ENCODE peak calls at places on chromosomes 3 and 15, in ten cellular contexts. T, E, F, R, Z, B, V, M, Y and W are unnamed samples.
A peak's percentile ranks its signal among the peaks of the same experiment; 100 is the strongest.

GRCh38 chr3:65714138-65714537 is 324.6 kb downstream of the MAGI1 start:
- DNase-seq in R (no peak), Z (peak; percentile 23), V (no peak), B (no peak), F (no peak), Y (peak; percentile 61), M (no peak), T (no peak), E (no peak), W (no peak)

GRCh38 chr3:141250828-141251227 is 19.2 kb downstream of the PXYLP1 start:
- DNase-seq in M (no peak), R (no peak), T (no peak), F (no peak), V (no peak), E (no peak), Z (no peak), B (no peak), Y (no peak), W (no peak)

GRCh38 chr3:4548356-4548755 is 55.2 kb downstream of the ITPR1 start:
- DNase-seq in V (no peak), T (no peak), E (no peak), B (no peak), Y (no peak), Z (no peak), F (no peak), M (no peak), R (no peak), W (no peak)

GRCh38 chr15:25687276-25687675 is 175.9 kb downstream of the ATP10A start:
- DNase-seq in B (no peak), V (no peak), F (no peak), R (no peak), Y (no peak), T (no peak), Z (no peak), E (no peak), M (no peak), W (no peak)

GRCh38 chr15:37764733-37765191 is 169.7 kb upstream of the TMCO5A start:
- DNase-seq in B (no peak), Y (peak; percentile 64), R (no peak), T (no peak), M (no peak), E (no peak), Z (peak; percentile 81), V (no peak), F (no peak), W (no peak)

GRCh38 chr15:72835289-72835890 is 51.8 kb upstream of the ADPGK start:
- DNase-seq in V (no peak), F (no peak), B (no peak), M (no peak), R (no peak), Y (peak; percentile 44), T (peak; percentile 24), E (peak; percentile 59), Z (peak; percentile 27), W (no peak)

GRCh38 chr3:4570840-4571621 is 77.9 kb downstream of the ITPR1 start:
- DNase-seq in B (no peak), R (no peak), T (no peak), E (no peak), M (no peak), V (peak; percentile 21), Y (no peak), Z (no peak), F (no peak), W (no peak)

GRCh38 chr3:136835079-136835816 is 16.3 kb downstream of the SLC35G2 start:
- DNase-seq in R (no peak), E (no peak), M (no peak), B (no peak), T (no peak), Y (no peak), Z (no peak), V (no peak), F (no peak), W (no peak)

GRCh38 chr15:65870889-65871533 is 1.7 kb downstream of the RAB11A start:
- DNase-seq in E (no peak), T (no peak), B (no peak), M (no peak), F (no peak), R (no peak), Z (peak; percentile 85), Y (peak; percentile 63), V (no peak), W (no peak)

GRCh38 chr15:59997070-59997701 is 6.9 kb upstream of the FOXB1 start:
- DNase-seq in M (no peak), V (peak; percentile 54), T (no peak), E (peak; percentile 94), F (no peak), Y (no peak), Z (no peak), R (no peak), B (no peak), W (no peak)

GRCh38 chr15:40746916-40747418 is 8.1 kb downstream of the RMDN3 start:
- DNase-seq in E (no peak), V (no peak), M (no peak), B (no peak), F (no peak), Z (peak; percentile 88), T (no peak), Y (no peak), R (no peak), W (no peak)

GRCh38 chr3:127538569-127538968 is 52.0 kb downstream of the TPRA1 start:
- DNase-seq in T (no peak), M (no peak), Z (no peak), E (no peak), B (no peak), Y (no peak), V (no peak), F (no peak), R (no peak), W (no peak)

GRCh38 chr3:24377218-24377993 is 117.2 kb downstream of the THRB start:
- DNase-seq in B (peak; percentile 23), V (no peak), F (no peak), Y (no peak), T (no peak), E (no peak), Z (peak; percentile 27), M (no peak), R (no peak), W (no peak)

GRCh38 chr3:13110678-13111116 is 37.5 kb upstream of the IQSEC1 start:
- DNase-seq in Y (peak; percentile 35), B (no peak), M (peak; percentile 62), E (no peak), F (peak; percentile 3), T (no peak), R (no peak), V (peak; percentile 76), Z (no peak), W (peak; percentile 40)

GRCh38 chr3:50639055-50639494 is 22.1 kb downstream of the MAPKAPK3 start:
- DNase-seq in Y (no peak), B (no peak), F (no peak), Z (peak; percentile 35), R (no peak), T (no peak), M (no peak), V (no peak), E (no peak), W (no peak)

GRCh38 chr15:90981681-90982080 is 12.7 kb downstream of the PRC1 start:
- DNase-seq in T (no peak), M (no peak), Z (no peak), F (no peak), E (no peak), R (no peak), Y (no peak), V (no peak), B (no peak), W (no peak)
- H3K36me3 ChIP-seq in T (peaks cover 16% of the 10 kb centered on the region), M (no peaks in the 10 kb centered on the region), Z (peaks cover 27% of the 10 kb centered on the region), F (no peaks in the 10 kb centered on the region), E (peaks cover 58% of the 10 kb centered on the region), R (peaks cover 27% of the 10 kb centered on the region), Y (no peaks in the 10 kb centered on the region), V (no peaks in the 10 kb centered on the region), B (no peaks in the 10 kb centered on the region), W (peaks cover 6% of the 10 kb centered on the region)

GRCh38 chr3:123147754-123148535 is 53.8 kb upstream of the SEC22A start:
- DNase-seq in F (no peak), E (no peak), V (no peak), Y (no peak), T (no peak), Z (no peak), M (no peak), R (no peak), B (no peak), W (peak; percentile 62)
- H3K36me3 ChIP-seq in F (no peaks in the 10 kb centered on the region), E (peaks cover 14% of the 10 kb centered on the region), V (peaks cover 7% of the 10 kb centered on the region), Y (no peaks in the 10 kb centered on the region), T (peaks cover 62% of the 10 kb centered on the region), Z (no peaks in the 10 kb centered on the region), M (no peaks in the 10 kb centered on the region), R (peaks cover 78% of the 10 kb centered on the region), B (no peaks in the 10 kb centered on the region), W (no peaks in the 10 kb centered on the region)

DNA sequence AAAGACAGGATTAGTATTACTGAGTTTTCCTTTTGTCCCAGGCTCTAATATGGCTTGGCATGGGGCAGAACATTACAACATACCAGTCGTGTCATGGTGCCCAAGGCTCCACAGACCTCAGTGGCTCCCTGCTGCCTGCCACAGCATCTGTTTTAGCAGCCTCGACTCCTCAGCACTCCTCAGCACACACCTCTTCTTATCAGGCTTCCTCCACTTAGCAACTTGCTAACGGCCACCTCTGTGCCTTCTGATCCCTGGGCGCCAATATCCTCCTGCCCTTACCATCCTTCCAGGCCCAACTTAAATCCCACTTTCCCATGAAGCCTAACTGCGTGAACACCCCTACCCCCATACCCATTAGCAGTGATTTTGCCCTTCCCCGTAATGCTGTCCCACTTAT is 6.2 kb upstream of the CAPN3 start:
- DNase-seq in B (no peak), E (no peak), V (no peak), T (no peak), R (no peak), F (no peak), Z (no peak), M (no peak), Y (no peak), W (no peak)
- H3K36me3 ChIP-seq in B (no peaks in the 10 kb centered on the region), E (peaks cover 3% of the 10 kb centered on the region), V (peaks cover 27% of the 10 kb centered on the region), T (peaks cover 83% of the 10 kb centered on the region), R (peaks cover 98% of the 10 kb centered on the region), F (no peaks in the 10 kb centered on the region), Z (no peaks in the 10 kb centered on the region), M (no peaks in the 10 kb centered on the region), Y (no peaks in the 10 kb centered on the region), W (peaks cover 99% of the 10 kb centered on the region)

GRCh38 chr15:67070892-67071664 is 5.7 kb downstream of the SMAD3 start:
- DNase-seq in M (no peak), Z (no peak), T (no peak), R (no peak), B (no peak), F (no peak), E (no peak), Y (no peak), V (no peak), W (no peak)

GRCh38 chr15:67070150-67070549 is 4.7 kb downstream of the SMAD3 start:
- DNase-seq in Z (no peak), Y (no peak), E (no peak), T (no peak), F (no peak), B (no peak), R (no peak), V (no peak), M (no peak), W (no peak)

GRCh38 chr15:67072442-67072841 is 7.0 kb downstream of the SMAD3 start:
- DNase-seq in Y (no peak), R (no peak), F (no peak), B (no peak), E (no peak), M (no peak), Z (no peak), T (no peak), V (no peak), W (no peak)

GRCh38 chr15:67074886-67075229 is 9.5 kb downstream of the SMAD3 start:
- DNase-seq in Y (no peak), V (no peak), F (no peak), T (no peak), R (no peak), M (no peak), B (no peak), E (no peak), Z (no peak), W (no peak)

GRCh38 chr15:67072951-67073350 is 7.5 kb downstream of the SMAD3 start:
- DNase-seq in F (no peak), M (no peak), V (no peak), T (no peak), R (no peak), Y (no peak), B (no peak), E (no peak), Z (peak; percentile 36), W (no peak)
- H3K36me3 ChIP-seq in F (no peaks in the 10 kb centered on the region), M (no peaks in the 10 kb centered on the region), V (no peaks in the 10 kb centered on the region), T (no peaks in the 10 kb centered on the region), R (peaks cover 10% of the 10 kb centered on the region), Y (no peaks in the 10 kb centered on the region), B (no peaks in the 10 kb centered on the region), E (no peaks in the 10 kb centered on the region), Z (no peaks in the 10 kb centered on the region), W (no peaks in the 10 kb centered on the region)